ENCODE peak calls at places on chromosomes 1 and 21, in six cellular contexts. One of them, this sample, is unnamed.

GRCh38 chr1:162695687-162696086 is 63.4 kb downstream of the DDR2 start:
- DNase-seq in stimulated activated CD4-positive, alpha-beta T cell treated with anti-CD3 and anti-CD28 coated beads, Interleukin-1b, Interleukin-23, amount 100 ng/mL, for 4 hours: no peak
- DNase-seq in foreskin melanocyte: no peak
- DNase-seq in right lobe of liver: no peak
- DNase-seq in DMS53: no peak
- DNase-seq in mammary epithelial cell: no peak
- DNase-seq in this sample: no peak

GRCh38 chr1:220368352-220369265 is 96.4 kb upstream of the RAB3GAP2 start:
- DNase-seq in stimulated activated CD4-positive, alpha-beta T cell treated with anti-CD3 and anti-CD28 coated beads, Interleukin-1b, Interleukin-23, amount 100 ng/mL, for 4 hours: no peak
- DNase-seq in foreskin melanocyte: peak; percentile 92
- DNase-seq in right lobe of liver: no peak
- DNase-seq in DMS53: peak; percentile 39
- DNase-seq in mammary epithelial cell: peak; percentile 64
- DNase-seq in this sample: no peak

GRCh38 chr1:220294754-220295419 is 22.6 kb upstream of the RAB3GAP2 start:
- DNase-seq in stimulated activated CD4-positive, alpha-beta T cell treated with anti-CD3 and anti-CD28 coated beads, Interleukin-1b, Interleukin-23, amount 100 ng/mL, for 4 hours: no peak
- DNase-seq in foreskin melanocyte: no peak
- DNase-seq in right lobe of liver: no peak
- DNase-seq in DMS53: no peak
- DNase-seq in mammary epithelial cell: peak; percentile 19
- DNase-seq in this sample: no peak

GRCh38 chr1:21175324-21175669 is 1.4 kb downstream of the EIF4G3 start:
- DNase-seq in stimulated activated CD4-positive, alpha-beta T cell treated with anti-CD3 and anti-CD28 coated beads, Interleukin-1b, Interleukin-23, amount 100 ng/mL, for 4 hours: peak; percentile 11
- DNase-seq in foreskin melanocyte: peak; percentile 32
- DNase-seq in right lobe of liver: peak; percentile 57
- DNase-seq in DMS53: peak; percentile 50
- DNase-seq in mammary epithelial cell: peak; percentile 34
- DNase-seq in this sample: peak; percentile 53

GRCh38 chr1:232669981-232670763 is 40.2 kb upstream of the SIPA1L2 start:
- DNase-seq in stimulated activated CD4-positive, alpha-beta T cell treated with anti-CD3 and anti-CD28 coated beads, Interleukin-1b, Interleukin-23, amount 100 ng/mL, for 4 hours: no peak
- DNase-seq in foreskin melanocyte: no peak
- DNase-seq in right lobe of liver: no peak
- DNase-seq in DMS53: peak; percentile 96
- DNase-seq in mammary epithelial cell: no peak
- DNase-seq in this sample: no peak

GRCh38 chr1:243851129-243851756 is 1.2 kb upstream of the AKT3 start:
- DNase-seq in stimulated activated CD4-positive, alpha-beta T cell treated with anti-CD3 and anti-CD28 coated beads, Interleukin-1b, Interleukin-23, amount 100 ng/mL, for 4 hours: no peak
- DNase-seq in foreskin melanocyte: no peak
- DNase-seq in right lobe of liver: no peak
- DNase-seq in DMS53: peak; percentile 61
- DNase-seq in mammary epithelial cell: peak; percentile 59
- DNase-seq in this sample: no peak

GRCh38 chr21:39377444-39378050 is 28.7 kb upstream of the HMGN1 start:
- DNase-seq in stimulated activated CD4-positive, alpha-beta T cell treated with anti-CD3 and anti-CD28 coated beads, Interleukin-1b, Interleukin-23, amount 100 ng/mL, for 4 hours: no peak
- DNase-seq in foreskin melanocyte: no peak
- DNase-seq in right lobe of liver: no peak
- DNase-seq in DMS53: no peak
- DNase-seq in mammary epithelial cell: peak; percentile 78
- DNase-seq in this sample: peak; percentile 70

GRCh38 chr1:71882241-71883036 is 399.9 kb downstream of the NEGR1 start:
- DNase-seq in stimulated activated CD4-positive, alpha-beta T cell treated with anti-CD3 and anti-CD28 coated beads, Interleukin-1b, Interleukin-23, amount 100 ng/mL, for 4 hours: no peak
- DNase-seq in foreskin melanocyte: peak; percentile 85
- DNase-seq in right lobe of liver: no peak
- DNase-seq in DMS53: peak; percentile 42
- DNase-seq in mammary epithelial cell: no peak
- DNase-seq in this sample: peak; percentile 5

GRCh38 chr1:9440763-9441194 is 98.5 kb upstream of the SLC25A33 start:
- DNase-seq in stimulated activated CD4-positive, alpha-beta T cell treated with anti-CD3 and anti-CD28 coated beads, Interleukin-1b, Interleukin-23, amount 100 ng/mL, for 4 hours: no peak
- DNase-seq in foreskin melanocyte: peak; percentile 77
- DNase-seq in right lobe of liver: peak; percentile 75
- DNase-seq in DMS53: no peak
- DNase-seq in mammary epithelial cell: no peak
- DNase-seq in this sample: no peak

GRCh38 chr1:228105269-228105995 is 2.3 kb upstream of the C1orf35 start:
- DNase-seq in stimulated activated CD4-positive, alpha-beta T cell treated with anti-CD3 and anti-CD28 coated beads, Interleukin-1b, Interleukin-23, amount 100 ng/mL, for 4 hours: no peak
- DNase-seq in foreskin melanocyte: no peak
- DNase-seq in right lobe of liver: no peak
- DNase-seq in DMS53: no peak
- DNase-seq in mammary epithelial cell: no peak
- DNase-seq in this sample: no peak

GRCh38 chr1:93605812-93606512 is 75.7 kb downstream of the BCAR3 start:
- DNase-seq in stimulated activated CD4-positive, alpha-beta T cell treated with anti-CD3 and anti-CD28 coated beads, Interleukin-1b, Interleukin-23, amount 100 ng/mL, for 4 hours: no peak
- DNase-seq in foreskin melanocyte: peak; percentile 80
- DNase-seq in right lobe of liver: no peak
- DNase-seq in DMS53: peak; percentile 43
- DNase-seq in mammary epithelial cell: peak; percentile 92
- DNase-seq in this sample: peak; percentile 89

GRCh38 chr1:180912801-180913616 is at the start of gene KIAA1614:
- DNase-seq in stimulated activated CD4-positive, alpha-beta T cell treated with anti-CD3 and anti-CD28 coated beads, Interleukin-1b, Interleukin-23, amount 100 ng/mL, for 4 hours: no peak
- DNase-seq in foreskin melanocyte: peak; percentile 40
- DNase-seq in right lobe of liver: no peak
- DNase-seq in DMS53: peak; percentile 40
- DNase-seq in mammary epithelial cell: no peak
- DNase-seq in this sample: peak; percentile 45

GRCh38 chr1:22139066-22139594 is 3.8 kb downstream of the WNT4 start:
- DNase-seq in stimulated activated CD4-positive, alpha-beta T cell treated with anti-CD3 and anti-CD28 coated beads, Interleukin-1b, Interleukin-23, amount 100 ng/mL, for 4 hours: no peak
- DNase-seq in foreskin melanocyte: no peak
- DNase-seq in right lobe of liver: no peak
- DNase-seq in DMS53: peak; percentile 84
- DNase-seq in mammary epithelial cell: no peak
- DNase-seq in this sample: no peak

GRCh38 chr1:20494609-20495311 is 8.8 kb upstream of the CAMK2N1 start:
- DNase-seq in stimulated activated CD4-positive, alpha-beta T cell treated with anti-CD3 and anti-CD28 coated beads, Interleukin-1b, Interleukin-23, amount 100 ng/mL, for 4 hours: no peak
- DNase-seq in foreskin melanocyte: no peak
- DNase-seq in right lobe of liver: no peak
- DNase-seq in DMS53: peak; percentile 43
- DNase-seq in mammary epithelial cell: peak; percentile 94
- DNase-seq in this sample: peak; percentile 80

GRCh38 chr1:168709407-168709891 is 19.6 kb downstream of the DPT start:
- DNase-seq in stimulated activated CD4-positive, alpha-beta T cell treated with anti-CD3 and anti-CD28 coated beads, Interleukin-1b, Interleukin-23, amount 100 ng/mL, for 4 hours: no peak
- DNase-seq in foreskin melanocyte: no peak
- DNase-seq in right lobe of liver: no peak
- DNase-seq in DMS53: no peak
- DNase-seq in mammary epithelial cell: peak; percentile 95
- DNase-seq in this sample: peak; percentile 85

GRCh38 chr21:18493420-18493819 is 89.8 kb upstream of the TMPRSS15 start:
- DNase-seq in stimulated activated CD4-positive, alpha-beta T cell treated with anti-CD3 and anti-CD28 coated beads, Interleukin-1b, Interleukin-23, amount 100 ng/mL, for 4 hours: no peak
- DNase-seq in foreskin melanocyte: no peak
- DNase-seq in right lobe of liver: no peak
- DNase-seq in DMS53: no peak
- DNase-seq in mammary epithelial cell: peak; percentile 1
- DNase-seq in this sample: no peak

GRCh38 chr21:33036430-33037162 is 10.9 kb downstream of the OLIG2 start:
- DNase-seq in stimulated activated CD4-positive, alpha-beta T cell treated with anti-CD3 and anti-CD28 coated beads, Interleukin-1b, Interleukin-23, amount 100 ng/mL, for 4 hours: no peak
- DNase-seq in foreskin melanocyte: no peak
- DNase-seq in right lobe of liver: peak; percentile 50
- DNase-seq in DMS53: no peak
- DNase-seq in mammary epithelial cell: no peak
- DNase-seq in this sample: peak; percentile 74

GRCh38 chr1:3164671-3165070 is 95.7 kb downstream of the PRDM16 start:
- DNase-seq in stimulated activated CD4-positive, alpha-beta T cell treated with anti-CD3 and anti-CD28 coated beads, Interleukin-1b, Interleukin-23, amount 100 ng/mL, for 4 hours: no peak
- DNase-seq in foreskin melanocyte: no peak
- DNase-seq in right lobe of liver: no peak
- DNase-seq in DMS53: no peak
- DNase-seq in mammary epithelial cell: no peak
- DNase-seq in this sample: no peak

GRCh38 chr1:156412653-156413309 is 43.8 kb downstream of the RHBG start:
- DNase-seq in stimulated activated CD4-positive, alpha-beta T cell treated with anti-CD3 and anti-CD28 coated beads, Interleukin-1b, Interleukin-23, amount 100 ng/mL, for 4 hours: no peak
- DNase-seq in foreskin melanocyte: no peak
- DNase-seq in right lobe of liver: no peak
- DNase-seq in DMS53: no peak
- DNase-seq in mammary epithelial cell: no peak
- DNase-seq in this sample: no peak

GRCh38 chr1:70134148-70134547 is 71.2 kb downstream of the LRRC40 start:
- DNase-seq in stimulated activated CD4-positive, alpha-beta T cell treated with anti-CD3 and anti-CD28 coated beads, Interleukin-1b, Interleukin-23, amount 100 ng/mL, for 4 hours: no peak
- DNase-seq in foreskin melanocyte: no peak
- DNase-seq in right lobe of liver: no peak
- DNase-seq in DMS53: peak; percentile 14
- DNase-seq in mammary epithelial cell: no peak
- DNase-seq in this sample: no peak

GRCh38 chr1:66925558-66925910 is 744 bp downstream of the MIER1 start:
- DNase-seq in stimulated activated CD4-positive, alpha-beta T cell treated with anti-CD3 and anti-CD28 coated beads, Interleukin-1b, Interleukin-23, amount 100 ng/mL, for 4 hours: no peak
- DNase-seq in foreskin melanocyte: no peak
- DNase-seq in right lobe of liver: no peak
- DNase-seq in DMS53: no peak
- DNase-seq in mammary epithelial cell: no peak
- DNase-seq in this sample: no peak

GRCh38 chr1:17569200-17570139 is 30.0 kb downstream of the ARHGEF10L start:
- DNase-seq in stimulated activated CD4-positive, alpha-beta T cell treated with anti-CD3 and anti-CD28 coated beads, Interleukin-1b, Interleukin-23, amount 100 ng/mL, for 4 hours: no peak
- DNase-seq in foreskin melanocyte: peak; percentile 95
- DNase-seq in right lobe of liver: peak; percentile 78
- DNase-seq in DMS53: no peak
- DNase-seq in mammary epithelial cell: peak; percentile 36
- DNase-seq in this sample: peak; percentile 95

GRCh38 chr1:215188302-215188950 is 105.9 kb downstream of the KCNK2 start:
- DNase-seq in stimulated activated CD4-positive, alpha-beta T cell treated with anti-CD3 and anti-CD28 coated beads, Interleukin-1b, Interleukin-23, amount 100 ng/mL, for 4 hours: no peak
- DNase-seq in foreskin melanocyte: no peak
- DNase-seq in right lobe of liver: no peak
- DNase-seq in DMS53: peak; percentile 21
- DNase-seq in mammary epithelial cell: no peak
- DNase-seq in this sample: no peak

GRCh38 chr1:160618763-160619274 is 28.0 kb downstream of the SLAMF1 start:
- DNase-seq in stimulated activated CD4-positive, alpha-beta T cell treated with anti-CD3 and anti-CD28 coated beads, Interleukin-1b, Interleukin-23, amount 100 ng/mL, for 4 hours: no peak
- DNase-seq in foreskin melanocyte: no peak
- DNase-seq in right lobe of liver: no peak
- DNase-seq in DMS53: peak; percentile 64
- DNase-seq in mammary epithelial cell: no peak
- DNase-seq in this sample: no peak